ENCODE peak calls at places on chromosomes 6 and 20, in six cellular contexts. M is PC-3; X is T-cell; Z is fibroblast of the conjunctiva; D is activated T-helper 1 cell treated with anti-CD3 and anti-CD28 coated beads, Interleukin-2, amount 50 U/mL, for 16 hours; F is GM12865. K is an unnamed sample.
A peak's percentile ranks its signal among the peaks of the same experiment; 100 is the strongest.

GRCh38 chr20:17613328-17614175 is 43.7 kb downstream of the DSTN start:
- DNase-seq in M (no peak), X (no peak), Z (no peak), D (no peak), F (no peak), K (no peak)

GRCh38 chr6:53239526-53239925 is 90.9 kb upstream of the GCM1 start:
- DNase-seq in M (peak; percentile 18), X (no peak), Z (no peak), D (no peak), F (peak; percentile 63), K (no peak)

GRCh38 chr20:18919996-18920395 is 106.4 kb downstream of the SCP2D1 start:
- DNase-seq in M (no peak), X (no peak), Z (no peak), D (no peak), F (no peak), K (no peak)

GRCh38 chr20:7199867-7200266 is 432.4 kb downstream of the BMP2 start:
- DNase-seq in M (no peak), X (no peak), Z (no peak), D (no peak), F (no peak), K (no peak)

GRCh38 chr20:32128167-32128566 is 18.7 kb downstream of the TM9SF4 start:
- DNase-seq in M (no peak), X (no peak), Z (no peak), D (no peak), F (no peak), K (no peak)

GRCh38 chr6:132763269-132763668 is 5.6 kb upstream of the VNN2 start:
- DNase-seq in M (no peak), X (peak; percentile 60), Z (no peak), D (peak; percentile 3), F (peak; percentile 79), K (no peak)

GRCh38 chr6:14337157-14337556 is 219.6 kb downstream of the CD83 start:
- DNase-seq in M (no peak), X (no peak), Z (no peak), D (no peak), F (no peak), K (no peak)

GRCh38 chr6:132401120-132401940 is at the start of gene MOXD1:
- DNase-seq in M (peak; percentile 61), X (no peak), Z (no peak), D (no peak), F (peak; percentile 51), K (no peak)

GRCh38 chr20:42959996-42960395 is 229.7 kb downstream of the PTPRT start:
- DNase-seq in M (no peak), X (no peak), Z (no peak), D (no peak), F (no peak), K (no peak)

GRCh38 chr6:34897130-34897529 is 8.1 kb downstream of the ANKS1A start:
- DNase-seq in M (no peak), X (no peak), Z (no peak), D (no peak), F (no peak), K (no peak)

GRCh38 chr6:157510329-157511188 is 129.6 kb downstream of the ZDHHC14 start:
- DNase-seq in M (no peak), X (no peak), Z (no peak), D (no peak), F (no peak), K (no peak)

GRCh38 chr6:53361549-53362031 is 12.8 kb upstream of the ELOVL5 start:
- DNase-seq in M (peak; percentile 55), X (peak; percentile 84), Z (no peak), D (no peak), F (peak; percentile 81), K (no peak)

GRCh38 chr6:137767931-137768690 is 98.9 kb upstream of the TNFAIP3 start:
- DNase-seq in M (no peak), X (no peak), Z (no peak), D (no peak), F (peak; percentile 78), K (no peak)

GRCh38 chr6:35948725-35949124 is 27.8 kb upstream of the SRPK1 start:
- DNase-seq in M (peak; percentile 48), X (no peak), Z (no peak), D (no peak), F (peak; percentile 19), K (no peak)

GRCh38 chr20:2616634-2617033 is 35.8 kb upstream of the NOP56 start:
- DNase-seq in M (no peak), X (no peak), Z (no peak), D (no peak), F (no peak), K (no peak)

GRCh38 chr6:112480551-112480950 is 133.4 kb downstream of the RFPL4B start:
- DNase-seq in M (peak; percentile 66), X (no peak), Z (no peak), D (no peak), F (no peak), K (no peak)

GRCh38 chr20:62900692-62901584 is 25.4 kb downstream of the DIDO1 start:
- DNase-seq in M (peak; percentile 76), X (no peak), Z (no peak), D (no peak), F (peak; percentile 31), K (peak; percentile 61)

GRCh38 chr6:169456840-169457239 is 203.2 kb upstream of the THBS2 start:
- DNase-seq in M (no peak), X (no peak), Z (no peak), D (no peak), F (no peak), K (no peak)

GRCh38 chr20:33744181-33744580 is 12.4 kb downstream of the ZNF341 start:
- DNase-seq in M (no peak), X (no peak), Z (no peak), D (no peak), F (no peak), K (no peak)

GRCh38 chr6:169839493-169839892 is 88.1 kb downstream of the ERMARD start:
- DNase-seq in M (no peak), X (no peak), Z (no peak), D (no peak), F (no peak), K (no peak)

GRCh38 chr6:28323813-28324424 is 12.0 kb downstream of the ZSCAN31 start:
- DNase-seq in M (no peak), X (no peak), Z (no peak), D (no peak), F (no peak), K (no peak)

GRCh38 chr6:32807020-32807580 is 9.7 kb downstream of the HLA-DOB start:
- DNase-seq in M (no peak), X (no peak), Z (no peak), D (no peak), F (no peak), K (no peak)

GRCh38 chr6:157265630-157266029 is 57.7 kb downstream of the TMEM242 start:
- DNase-seq in M (no peak), X (no peak), Z (no peak), D (no peak), F (no peak), K (no peak)

GRCh38 chr6:104603108-104603745 is 256.5 kb downstream of the HACE1 start:
- DNase-seq in M (peak; percentile 39), X (no peak), Z (no peak), D (no peak), F (no peak), K (no peak)

GRCh38 chr20:25389858-25390537 is 637 bp downstream of the ABHD12 start:
- DNase-seq in M (peak; percentile 51), X (peak; percentile 3), Z (no peak), D (no peak), F (peak; percentile 30), K (no peak)

GRCh38 chr6:125252891-125253290 is 48.9 kb downstream of the HDDC2 start:
- DNase-seq in M (no peak), X (no peak), Z (no peak), D (no peak), F (no peak), K (no peak)

GRCh38 chr20:18728165-18728866 is 85.3 kb upstream of the SCP2D1 start:
- DNase-seq in M (no peak), X (no peak), Z (no peak), D (no peak), F (peak; percentile 82), K (no peak)

GRCh38 chr6:36594816-36595167 is 630 bp downstream of the SRSF3 start:
- DNase-seq in M (no peak), X (no peak), Z (no peak), D (no peak), F (no peak), K (no peak)

GRCh38 chr20:24199493-24199892 is 210.9 kb upstream of the GGTLC1 start:
- DNase-seq in M (no peak), X (no peak), Z (no peak), D (no peak), F (no peak), K (no peak)

GRCh38 chr6:20534906-20535305 is 649 bp downstream of the CDKAL1 start:
- DNase-seq in M (no peak), X (peak; percentile 6), Z (no peak), D (no peak), F (peak; percentile 30), K (no peak)

GRCh38 chr6:126261792-126262421 is 78.0 kb upstream of the CENPW start:
- DNase-seq in M (no peak), X (no peak), Z (no peak), D (no peak), F (no peak), K (no peak)

GRCh38 chr6:162726997-162727346 is 594 bp downstream of the PRKN start:
- DNase-seq in M (peak; percentile 3), X (no peak), Z (no peak), D (no peak), F (no peak), K (no peak)

GRCh38 chr6:132972971-132973370 is 158.6 kb downstream of the RPS12 start:
- DNase-seq in M (no peak), X (no peak), Z (no peak), D (no peak), F (no peak), K (no peak)

GRCh38 chr20:12053348-12053747 is 135.7 kb downstream of the BTBD3 start:
- DNase-seq in M (peak; percentile 69), X (no peak), Z (no peak), D (no peak), F (no peak), K (no peak)

GRCh38 chr6:95240514-95240913 is 336.8 kb upstream of the MANEA start:
- DNase-seq in M (no peak), X (no peak), Z (peak; percentile 23), D (no peak), F (no peak), K (no peak)

GRCh38 chr6:44833248-44833647 is 445.7 kb downstream of the CDC5L start:
- DNase-seq in M (no peak), X (no peak), Z (no peak), D (no peak), F (peak; percentile 71), K (no peak)

GRCh38 chr20:62358728-62359490 is 8.2 kb downstream of the LAMA5 start:
- DNase-seq in M (no peak), X (no peak), Z (no peak), D (no peak), F (no peak), K (no peak)

GRCh38 chr20:63225082-63225454 is 9.1 kb upstream of the YTHDF1 start:
- DNase-seq in M (no peak), X (no peak), Z (no peak), D (no peak), F (no peak), K (peak; percentile 50)

GRCh38 chr6:31767096-31767645 is 4.7 kb downstream of the SAPCD1 start:
- DNase-seq in M (no peak), X (no peak), Z (no peak), D (no peak), F (no peak), K (no peak)

GRCh38 chr6:111788779-111789276 is 84.4 kb downstream of the FYN start:
- DNase-seq in M (no peak), X (no peak), Z (no peak), D (no peak), F (no peak), K (peak; percentile 21)